ENCODE peak calls at places on chromosomes 1 and 21, in six cellular contexts. V is thyroid gland, D is esophagus squamous epithelium, U is mammary epithelial cell, H is tibial artery, O is endothelial cell of umbilical vein. B is an unnamed sample. For H3K9me3, the result is how much of the 10 kb centered on the place peaks cover.

GRCh38 chr1:113929750-113930498 is 800 bp downstream of the HIPK1 start:
- DNase-seq in H (peak), U (peak), D (no peak), O (no peak), V (peak), B (peak)

GRCh38 chr1:213499444-213499843 is 448.4 kb downstream of the RPS6KC1 start:
- DNase-seq in D (no peak), U (no peak), V (no peak), H (no peak), O (no peak), B (no peak)

GRCh38 chr1:97864615-97865014 is 56.2 kb downstream of the DPYD start:
- DNase-seq in U (no peak), V (no peak), O (no peak), H (no peak), D (no peak), B (no peak)

GRCh38 chr1:220239945-220240344 is 32.3 kb downstream of the RAB3GAP2 start:
- DNase-seq in O (no peak), U (no peak), H (no peak), V (no peak), D (no peak), B (no peak)

GRCh38 chr1:26278835-26279597 is 870 bp upstream of the SH3BGRL3 start:
- DNase-seq in H (peak), U (peak), V (no peak), D (no peak), O (peak), B (no peak)

GRCh38 chr1:211236633-211237321 is 22.4 kb upstream of the RCOR3 start:
- DNase-seq in O (no peak), H (no peak), D (no peak), V (no peak), U (peak), B (no peak)

GRCh38 chr21:35303085-35303484 is 254.0 kb upstream of the RUNX1 start:
- DNase-seq in H (no peak), O (peak), V (no peak), U (peak), D (no peak), B (no peak)

GRCh38 chr21:28822882-28823335 is 169.8 kb downstream of the LTN1 start:
- DNase-seq in U (no peak), V (no peak), H (no peak), O (peak), D (no peak), B (no peak)

GRCh38 chr1:161885759-161886158 is 119.6 kb downstream of the ATF6 start:
- DNase-seq in U (no peak), O (no peak), D (no peak), V (no peak), H (no peak), B (no peak)

GRCh38 chr1:109765896-109766615 is 2.3 kb upstream of the EPS8L3 start:
- DNase-seq in H (peak), O (no peak), U (no peak), V (no peak), D (no peak), B (no peak)

GRCh38 chr21:41957991-41958766 is 4.4 kb upstream of the C2CD2 start:
- DNase-seq in O (peak), D (no peak), V (peak), U (peak), H (peak), B (peak)

GRCh38 chr1:201538618-201539551 is at the start of gene NAV1:
- DNase-seq in V (peak), H (peak), O (peak), U (no peak), D (no peak), B (peak)

GRCh38 chr1:41618066-41618825 is 133.8 kb upstream of the EDN2 start:
- DNase-seq in D (no peak), H (peak), V (peak), O (peak), U (peak), B (peak)
- H3K27ac ChIP-seq in D (peak), H (peak), V (peak), O (no peak), U (no peak), B (no peak)

GRCh38 chr1:1001631-1002300 is 1.9 kb upstream of the HES4 start:
- DNase-seq in U (peak), H (peak), D (no peak), O (peak), V (peak), B (peak)

GRCh38 chr1:998905-999796 is 746 bp downstream of the HES4 start:
- DNase-seq in D (no peak), U (peak), V (peak), H (no peak), O (no peak), B (no peak)

GRCh38 chr1:999797-1000356 is at the start of gene HES4:
- DNase-seq in V (peak), H (peak), D (no peak), U (peak), O (peak), B (peak)

GRCh38 chr1:1000357-1001056 is 610 bp upstream of the HES4 start:
- DNase-seq in U (peak), O (peak), D (no peak), V (peak), H (peak), B (peak)

GRCh38 chr1:1001057-1001630 is 1.2 kb upstream of the HES4 start:
- DNase-seq in V (no peak), O (no peak), H (no peak), U (no peak), D (no peak), B (no peak)
- H3K4me3 ChIP-seq in V (peak), O (peak), H (peak), U (peak), D (peak), B (peak)

GRCh38 chr1:27606708-27607238 is 2.8 kb upstream of the AHDC1 start:
- DNase-seq in H (no peak), O (peak), U (peak), V (no peak), D (no peak), B (no peak)

GRCh38 chr1:27609618-27610240 is 5.8 kb upstream of the AHDC1 start:
- DNase-seq in V (no peak), D (no peak), U (no peak), O (no peak), H (no peak), B (no peak)

GRCh38 chr1:27607239-27607804 is 3.4 kb upstream of the AHDC1 start:
- DNase-seq in D (no peak), U (no peak), H (no peak), O (no peak), V (no peak), B (no peak)

GRCh38 chr1:27611450-27611849 is 7.5 kb upstream of the AHDC1 start:
- DNase-seq in V (no peak), U (no peak), O (no peak), D (no peak), H (no peak), B (no peak)

DNA sequence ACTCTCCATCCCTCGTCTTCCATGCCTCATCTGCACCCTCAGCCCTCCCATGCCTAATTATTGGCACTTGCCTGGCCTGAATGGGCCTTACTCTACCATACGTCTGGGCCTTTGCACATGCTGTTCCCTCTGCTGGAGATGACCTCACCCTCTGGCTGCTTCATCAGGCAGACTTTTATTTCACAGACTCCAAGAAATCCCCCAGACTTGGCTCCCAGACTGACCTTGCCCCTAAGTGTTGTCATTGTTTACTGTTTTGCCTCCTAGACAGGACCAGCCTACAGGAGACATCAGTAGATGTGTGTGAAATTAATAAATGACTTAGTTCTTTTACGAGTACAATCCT is 5.2 kb upstream of the AHDC1 start:
- DNase-seq in V (no peak), U (no peak), D (no peak), H (no peak), O (no peak), B (no peak)
- H3K9me3 ChIP-seq in V (under half), U (under half), D (under half), H (under half), O (under half), B (under half)

GRCh38 chr1:230169454-230170152 is 102.6 kb downstream of the GALNT2 start:
- DNase-seq in H (no peak), V (no peak), O (no peak), D (no peak), U (no peak), B (no peak)
- H3K27ac ChIP-seq in H (peak), V (peak), O (no peak), D (no peak), U (no peak), B (no peak)

GRCh38 chr1:156119503-156120209 is 5.1 kb downstream of the LMNA start:
- DNase-seq in H (peak), D (no peak), U (peak), O (peak), V (no peak), B (no peak)

GRCh38 chr1:156122086-156122485 is 7.6 kb downstream of the LMNA start:
- DNase-seq in O (no peak), H (no peak), V (no peak), D (no peak), U (no peak), B (no peak)

GRCh38 chr1:156118175-156118868 is 3.8 kb downstream of the LMNA start:
- DNase-seq in U (peak), D (no peak), H (peak), V (peak), O (no peak), B (no peak)

GRCh38 chr1:156121441-156121840 is 6.9 kb downstream of the LMNA start:
- DNase-seq in V (no peak), U (no peak), H (no peak), O (no peak), D (no peak), B (no peak)

DNA sequence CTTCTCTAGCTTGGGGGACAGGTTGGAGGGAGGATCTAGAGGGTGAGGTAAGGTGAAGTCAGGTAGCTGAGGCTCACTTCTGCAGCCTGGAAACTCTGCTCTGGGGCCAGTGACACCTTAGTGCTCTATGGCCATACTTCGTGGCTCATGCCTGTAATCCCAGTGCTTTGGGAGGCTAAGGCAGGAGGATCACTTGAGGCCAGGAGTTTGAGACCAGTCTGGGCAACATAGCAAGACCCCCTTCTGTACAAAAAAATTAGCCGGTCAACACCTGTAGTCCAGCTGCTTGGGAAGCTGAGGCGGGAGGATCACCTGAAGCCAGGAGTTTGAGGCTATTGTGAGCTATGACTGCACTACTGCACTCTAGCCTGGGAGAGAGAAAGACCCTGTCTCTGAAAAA is 5.8 kb downstream of the LMNA start:
- DNase-seq in V (no peak), O (no peak), U (no peak), D (no peak), H (no peak), B (no peak)
- H3K4me3 ChIP-seq in V (no peak), O (no peak), U (peak), D (peak), H (peak), B (no peak)

GRCh38 chr1:49190138-49190537 is 413.4 kb upstream of the BEND5 start:
- DNase-seq in V (no peak), H (no peak), U (no peak), O (no peak), D (no peak), B (no peak)
- H3K9me3 ChIP-seq in V (under half), H (under half), U (under half), O (under half), D (under half), B (under half)

GRCh38 chr21:37784591-37785318 is 131.5 kb downstream of the KCNJ6 start:
- DNase-seq in V (no peak), O (no peak), D (no peak), U (no peak), H (no peak), B (no peak)

GRCh38 chr21:37783016-37783415 is 133.2 kb downstream of the KCNJ6 start:
- DNase-seq in D (no peak), O (no peak), V (no peak), H (no peak), U (no peak), B (no peak)

DNA sequence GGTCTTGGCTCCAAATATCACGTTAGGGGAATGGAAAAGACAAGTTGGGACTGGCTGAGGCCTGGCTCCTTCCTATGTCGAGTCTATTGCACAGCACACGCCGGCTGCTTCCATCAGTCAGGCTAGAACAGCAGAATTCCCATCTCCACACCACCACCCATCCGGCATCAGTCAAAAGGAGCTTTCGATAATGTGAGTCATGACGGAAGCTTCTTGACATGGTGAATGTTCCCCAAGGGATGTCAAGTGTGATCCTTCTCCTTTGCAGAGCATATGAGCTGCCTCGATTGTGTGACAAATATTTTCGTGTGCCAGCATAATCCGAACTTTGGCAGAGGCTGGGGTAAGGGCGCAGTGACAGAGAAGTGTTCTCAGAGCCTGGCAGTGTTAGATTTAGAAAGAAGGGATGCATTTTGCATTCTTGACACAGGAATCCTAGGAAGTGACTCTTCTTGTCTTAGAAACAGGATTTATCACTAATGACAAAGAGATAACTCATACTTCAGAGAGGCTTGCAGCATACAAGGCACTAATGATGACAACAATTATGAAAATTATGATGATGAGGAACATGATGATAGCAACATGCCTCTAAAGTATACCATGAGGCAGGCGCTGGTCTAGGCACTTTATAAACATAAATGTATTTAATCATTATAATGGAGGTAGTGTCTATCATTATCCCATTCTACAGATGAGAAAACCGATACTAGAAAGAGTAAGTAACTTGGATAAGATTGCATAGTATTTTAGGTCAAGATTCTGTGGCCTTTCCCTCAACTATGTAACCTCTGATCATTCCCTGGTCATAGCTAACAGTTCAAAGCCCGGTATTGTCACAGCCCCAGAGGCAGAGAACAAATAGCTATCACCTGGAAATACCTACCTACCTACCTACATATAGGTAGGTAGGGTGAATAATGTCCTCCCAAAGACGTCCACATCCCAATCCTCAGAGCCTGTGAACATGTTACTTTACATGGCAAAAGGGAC is 135.0 kb downstream of the KCNJ6 start:
- DNase-seq in U (peak), V (no peak), O (no peak), H (no peak), D (no peak), B (no peak)
- H3K27ac ChIP-seq in U (no peak), V (no peak), O (no peak), H (no peak), D (no peak), B (no peak)